ENCODE peak calls at places on chromosomes 13 and 19, in eight cellular contexts. X, G, L, C, O, Z, V and P are unnamed samples.
A peak's percentile ranks its signal among the peaks of the same experiment; 100 is the strongest.

GRCh38 chr19:19578241-19578640 is 40.2 kb downstream of the CILP2 start:
- DNase-seq in V (no peak), C (no peak), G (no peak), Z (no peak), O (no peak), L (no peak), X (no peak), P (no peak)

GRCh38 chr13:32225494-32225931 is 89.7 kb downstream of the ZAR1L start:
- DNase-seq in C (no peak), X (peak; percentile 38), V (peak; percentile 89), Z (peak; percentile 28), L (no peak), G (peak; percentile 59), O (no peak), P (peak; percentile 50)

GRCh38 chr13:36818483-36819063 is 449 bp upstream of the RFXAP start:
- DNase-seq in L (no peak), Z (no peak), C (no peak), V (no peak), O (no peak), G (no peak), X (peak; percentile 24), P (no peak)

GRCh38 chr19:5957132-5957531 is 20.8 kb downstream of the RANBP3 start:
- DNase-seq in G (no peak), Z (no peak), L (no peak), V (no peak), C (no peak), O (no peak), X (peak; percentile 37), P (no peak)

GRCh38 chr19:17020823-17021222 is 5.8 kb downstream of the CPAMD8 start:
- DNase-seq in G (no peak), Z (peak; percentile 37), V (no peak), O (no peak), L (no peak), X (peak; percentile 19), C (no peak), P (no peak)

GRCh38 chr19:40605201-40605971 is 4.2 kb downstream of the LTBP4 start:
- DNase-seq in G (no peak), Z (peak; percentile 75), O (peak; percentile 72), L (peak; percentile 90), X (peak; percentile 53), V (no peak), C (peak; percentile 88), P (no peak)

GRCh38 chr19:19599190-19599535 is 19.3 kb downstream of the PBX4 start:
- DNase-seq in C (no peak), Z (no peak), G (no peak), V (no peak), O (no peak), L (no peak), X (no peak), P (no peak)

GRCh38 chr13:76425930-76426329 is 460.3 kb downstream of the KCTD12 start:
- DNase-seq in O (no peak), Z (no peak), V (peak; percentile 78), C (peak; percentile 3), G (peak; percentile 35), L (no peak), X (peak; percentile 95), P (no peak)

GRCh38 chr19:6233051-6233826 is 46.5 kb downstream of the MLLT1 start:
- DNase-seq in C (peak; percentile 73), G (no peak), V (no peak), O (peak; percentile 78), X (peak; percentile 67), Z (no peak), L (no peak), P (no peak)

GRCh38 chr13:29077051-29077813 is 257.1 kb downstream of the MTUS2 start:
- DNase-seq in G (no peak), Z (no peak), V (no peak), O (no peak), X (no peak), L (no peak), C (no peak), P (no peak)

GRCh38 chr13:29081697-29082440 is 261.7 kb downstream of the MTUS2 start:
- DNase-seq in O (no peak), V (no peak), Z (no peak), G (no peak), X (no peak), L (no peak), C (no peak), P (no peak)

DNA sequence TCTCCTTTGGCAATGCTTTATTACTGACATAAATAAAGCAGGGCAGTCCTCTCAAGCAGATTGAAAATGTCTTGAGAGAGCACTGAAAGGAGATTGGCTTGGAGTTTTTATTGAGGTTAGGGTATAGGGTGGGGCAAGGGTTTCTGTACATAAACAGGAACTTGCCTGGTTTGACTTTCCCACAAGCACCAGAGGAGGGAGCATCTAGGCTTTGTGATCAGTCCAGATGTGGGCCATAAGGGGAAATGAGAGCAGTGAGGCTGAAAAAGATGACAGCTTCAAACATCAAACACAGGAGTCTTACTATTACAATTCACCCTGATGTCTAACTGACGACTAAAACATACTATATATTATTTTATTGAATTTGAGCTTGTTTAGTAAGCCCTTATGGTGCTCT is 260.9 kb downstream of the MTUS2 start:
- DNase-seq in Z (no peak), V (no peak), G (no peak), O (no peak), L (no peak), X (no peak), C (no peak), P (no peak)
- TF ChIP-seq CTCF in Z (peak; percentile 7), V (no peak), G (no peak), O (peak; percentile 24), L (no peak), X (no peak), C (no peak), P (no peak)

GRCh38 chr13:52399037-52399436 is 6.9 kb downstream of the THSD1 start:
- DNase-seq in X (no peak), O (no peak), Z (no peak), C (no peak), V (no peak), G (no peak), L (no peak), P (no peak)

GRCh38 chr13:52399708-52400107 is 6.3 kb downstream of the THSD1 start:
- DNase-seq in L (no peak), G (no peak), X (peak; percentile 30), C (no peak), V (no peak), O (no peak), Z (peak; percentile 22), P (no peak)

GRCh38 chr13:52395704-52396103 is 10.3 kb downstream of the THSD1 start:
- DNase-seq in Z (no peak), X (no peak), G (no peak), C (no peak), L (no peak), V (no peak), O (no peak), P (no peak)

GRCh38 chr13:52393572-52394357 is 12.2 kb downstream of the THSD1 start:
- DNase-seq in L (no peak), G (no peak), V (no peak), Z (no peak), X (no peak), C (no peak), O (no peak), P (no peak)
- H3K4me3 ChIP-seq in L (no peak overlapping the region), G (no peak overlapping the region), V (no peak overlapping the region), Z (no peak overlapping the region), X (no peak overlapping the region), C (no peak overlapping the region), O (no peak overlapping the region), P (no peak overlapping the region)

GRCh38 chr13:39777527-39778061 is 122.1 kb downstream of the COG6 start:
- DNase-seq in O (no peak), Z (peak; percentile 39), G (peak; percentile 83), X (peak; percentile 98), C (no peak), V (peak; percentile 55), L (peak; percentile 21), P (peak; percentile 79)
- TF ChIP-seq CTCF in O (peak; percentile 45), Z (peak; percentile 68), G (peak; percentile 31), X (peak; percentile 82), C (peak; percentile 17), V (peak; percentile 58), L (peak; percentile 52), P (peak; percentile 52)

GRCh38 chr13:94968757-94969086 is 256.4 kb upstream of the SOX21 start:
- DNase-seq in Z (no peak), G (no peak), O (no peak), X (no peak), C (no peak), L (no peak), V (no peak), P (no peak)
- H3K4me3 ChIP-seq in Z (peak overlapping the region; percentile 69), G (no peak overlapping the region), O (peak overlapping the region; percentile 57), X (peak overlapping the region; percentile 17), C (no peak overlapping the region), L (no peak overlapping the region), V (peak overlapping the region; percentile 20), P (peak overlapping the region; percentile 40)